ENCODE peak calls at places on chromosomes 7 and 10, in six cellular contexts. R is neuronal stem cell, W is sciatic nerve, U is posterior cingulate gyrus, J is stomach, H is EH. Y is an unnamed sample.

GRCh38 chr10:133123050-133123745 is 35.5 kb downstream of the ADGRA1 start:
- DNase-seq in R (no peak), W (no peak), U (peak), J (no peak), H (no peak), Y (no peak)

GRCh38 chr7:116777613-116778380 is 84.6 kb upstream of the CAPZA2 start:
- DNase-seq in R (no peak), W (no peak), U (no peak), J (no peak), H (peak), Y (peak)

GRCh38 chr7:151825711-151826110 is 51.2 kb downstream of the PRKAG2 start:
- DNase-seq in R (no peak), W (no peak), U (no peak), J (no peak), H (no peak), Y (no peak)

GRCh38 chr10:119221201-119221600 is 13.8 kb downstream of the GRK5 start:
- DNase-seq in R (no peak), W (no peak), U (no peak), J (no peak), H (peak), Y (no peak)

GRCh38 chr7:3246133-3246532 is 54.9 kb upstream of the SDK1 start:
- DNase-seq in R (no peak), W (no peak), U (no peak), J (no peak), H (no peak), Y (no peak)

GRCh38 chr7:102190777-102191176 is 95.9 kb upstream of the SH2B2 start:
- DNase-seq in R (no peak), W (no peak), U (no peak), J (no peak), H (no peak), Y (no peak)

GRCh38 chr7:157707983-157708720 is 371.3 kb downstream of the DNAJB6 start:
- DNase-seq in R (no peak), W (peak), U (no peak), J (peak), H (no peak), Y (no peak)

GRCh38 chr7:101124376-101125056 is 2.4 kb upstream of the SERPINE1 start:
- DNase-seq in R (no peak), W (no peak), U (no peak), J (no peak), H (peak), Y (peak)

GRCh38 chr10:6383099-6383812 is 180.5 kb downstream of the PFKFB3 start:
- DNase-seq in R (no peak), W (no peak), U (no peak), J (no peak), H (peak), Y (no peak)

GRCh38 chr7:51013218-51013786 is 230.6 kb upstream of the GRB10 start:
- DNase-seq in R (no peak), W (no peak), U (no peak), J (no peak), H (no peak), Y (no peak)

GRCh38 chr10:6347391-6347951 is 144.7 kb downstream of the PFKFB3 start:
- DNase-seq in R (no peak), W (no peak), U (peak), J (no peak), H (peak), Y (no peak)

GRCh38 chr10:13086051-13086450 is 13.9 kb upstream of the OPTN start:
- DNase-seq in R (no peak), W (no peak), U (no peak), J (no peak), H (no peak), Y (no peak)

GRCh38 chr7:81004098-81004497 is 85.2 kb upstream of the SEMA3C start:
- DNase-seq in R (no peak), W (no peak), U (no peak), J (no peak), H (peak), Y (no peak)

GRCh38 chr7:21454182-21454581 is 26.3 kb downstream of the SP4 start:
- DNase-seq in R (no peak), W (no peak), U (no peak), J (no peak), H (no peak), Y (no peak)

GRCh38 chr10:1230138-1230537 is 174.0 kb downstream of the WDR37 start:
- DNase-seq in R (no peak), W (no peak), U (no peak), J (no peak), H (no peak), Y (no peak)